ENCODE peak calls at places on chromosomes 1 and 21, in ten cellular contexts. V is fibroblast of lung, L is AG04450, T is upper lobe of right lung, W is WTC11, S is mammary epithelial cell, N is neural crest cell, H is HL-60, K is HCT116, Z is psoas muscle. M is an unnamed sample.

GRCh38 chr1:154433161-154433681 is 28.1 kb downstream of the IL6R start:
- DNase-seq in L (no peak), K (peak; percentile 82), H (no peak), S (peak; percentile 98), Z (peak; percentile 49), W (no peak), V (peak; percentile 28), N (no peak), T (no peak), M (peak; percentile 86)

GRCh38 chr1:24318988-24319863 is at the start of gene GRHL3:
- DNase-seq in Z (no peak), K (peak; percentile 46), S (peak; percentile 98), L (no peak), H (no peak), W (peak; percentile 90), T (peak; percentile 67), V (no peak), N (no peak), M (no peak)

GRCh38 chr1:153652795-153653507 is 5.6 kb upstream of the SNAPIN start:
- DNase-seq in W (no peak), N (no peak), L (no peak), H (no peak), Z (no peak), V (peak; percentile 21), K (no peak), T (no peak), S (peak; percentile 67), M (no peak)

GRCh38 chr1:210117681-210118170 is 114.9 kb upstream of the SERTAD4 start:
- DNase-seq in T (no peak), S (no peak), N (no peak), K (no peak), V (no peak), Z (no peak), L (no peak), H (no peak), W (no peak), M (no peak)

GRCh38 chr1:70083519-70083918 is 121.9 kb downstream of the LRRC40 start:
- DNase-seq in N (no peak), S (no peak), Z (no peak), K (no peak), T (no peak), W (no peak), L (no peak), H (peak; percentile 61), V (no peak), M (no peak)

GRCh38 chr1:114153051-114153620 is 533 bp downstream of the SYT6 start:
- DNase-seq in S (no peak), Z (no peak), K (no peak), L (no peak), V (no peak), T (no peak), H (no peak), W (no peak), N (peak; percentile 20), M (no peak)

GRCh38 chr1:20732071-20732587 is 374 bp downstream of the SH2D5 start:
- DNase-seq in K (no peak), H (no peak), T (peak; percentile 78), W (peak; percentile 86), N (peak; percentile 63), Z (peak; percentile 48), V (peak; percentile 51), L (peak; percentile 44), S (peak; percentile 74), M (peak; percentile 88)

GRCh38 chr1:55318111-55318817 is 103.1 kb upstream of the USP24 start:
- DNase-seq in T (no peak), Z (no peak), W (no peak), V (peak; percentile 39), S (no peak), K (no peak), N (no peak), H (no peak), L (no peak), M (no peak)

GRCh38 chr1:89622895-89623294 is 10.0 kb upstream of the LRRC8C start:
- DNase-seq in W (no peak), N (no peak), T (no peak), L (no peak), S (no peak), V (peak; percentile 58), H (no peak), K (no peak), Z (no peak), M (no peak)

GRCh38 chr1:108316545-108316944 is 72.7 kb upstream of the NBPF4 start:
- DNase-seq in L (no peak), S (peak; percentile 9), V (peak; percentile 12), T (no peak), H (no peak), W (no peak), N (no peak), Z (no peak), K (peak; percentile 15), M (no peak)

GRCh38 chr21:36518883-36519492 is 39.1 kb upstream of the CLDN14 start:
- DNase-seq in W (no peak), S (no peak), Z (no peak), N (no peak), H (no peak), T (no peak), V (no peak), L (no peak), K (no peak), M (no peak)

GRCh38 chr21:36517366-36518075 is 37.6 kb upstream of the CLDN14 start:
- DNase-seq in K (no peak), L (no peak), T (no peak), V (no peak), S (no peak), Z (no peak), H (no peak), N (no peak), W (no peak), M (no peak)

GRCh38 chr21:36526104-36526503 is 46.2 kb upstream of the CLDN14 start:
- DNase-seq in W (no peak), T (no peak), K (no peak), V (no peak), Z (no peak), S (no peak), N (no peak), L (no peak), H (no peak), M (no peak)

GRCh38 chr21:36524477-36524876 is 44.6 kb upstream of the CLDN14 start:
- DNase-seq in L (no peak), Z (no peak), N (no peak), V (no peak), H (no peak), K (no peak), S (no peak), W (no peak), T (no peak), M (no peak)

DNA sequence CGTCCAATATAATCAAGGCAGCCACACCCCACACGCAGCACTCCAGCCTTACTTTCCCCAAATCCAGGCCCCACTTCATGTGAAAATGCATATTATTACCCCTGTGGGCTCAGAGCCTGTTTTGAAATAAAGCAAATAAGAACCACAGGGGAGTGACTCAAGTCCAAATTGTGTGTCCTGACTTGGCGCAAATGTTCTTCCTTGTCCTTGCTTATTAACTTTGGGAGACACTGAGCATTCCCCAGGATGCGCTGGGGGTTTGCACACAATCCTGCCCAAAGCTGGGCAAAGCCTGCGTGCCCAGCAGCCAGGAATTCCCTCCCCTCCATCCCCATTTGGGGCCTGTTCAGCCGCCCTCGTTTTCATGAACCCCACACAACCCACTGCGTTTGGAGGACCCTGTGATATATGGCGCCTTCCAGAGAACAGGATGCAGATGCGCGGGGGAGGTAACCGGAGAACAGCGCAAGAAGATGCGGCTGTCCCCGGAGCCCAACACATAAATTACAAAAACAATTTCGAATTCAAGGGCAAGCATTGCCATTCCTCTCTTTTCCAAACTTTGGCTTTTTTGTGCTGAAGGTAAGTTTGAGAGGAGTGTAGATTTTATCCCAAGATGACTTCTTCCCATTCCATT is 42.4 kb upstream of the CLDN14 start:
- DNase-seq in L (no peak), H (no peak), T (no peak), N (no peak), W (no peak), V (no peak), K (no peak), Z (no peak), S (no peak), M (no peak)
- TF ChIP-seq CTCF in L (no peak), H (no peak), T (no peak), N (no peak), W (no peak), V (no peak), K (no peak), Z (no peak), S (no peak), M (no peak)

GRCh38 chr1:161175771-161176453 is 1.4 kb downstream of the B4GALT3 start:
- DNase-seq in K (no peak), V (no peak), T (no peak), Z (no peak), H (no peak), L (no peak), W (no peak), S (no peak), N (no peak), M (no peak)

GRCh38 chr1:161177936-161178244 is 583 bp upstream of the B4GALT3 start:
- DNase-seq in T (no peak), Z (no peak), S (no peak), W (no peak), L (no peak), K (no peak), H (no peak), V (no peak), N (no peak), M (no peak)

GRCh38 chr1:161179698-161180097 is 2.4 kb upstream of the B4GALT3 start:
- DNase-seq in S (no peak), K (no peak), H (no peak), N (no peak), W (no peak), V (no peak), T (peak; percentile 9), L (no peak), Z (no peak), M (no peak)

GRCh38 chr1:161176468-161177111 is 717 bp downstream of the B4GALT3 start:
- DNase-seq in T (no peak), N (no peak), Z (no peak), L (no peak), W (no peak), K (no peak), S (no peak), V (no peak), H (no peak), M (no peak)

GRCh38 chr1:161177112-161177935 is at the start of gene B4GALT3:
- DNase-seq in N (peak; percentile 96), K (peak; percentile 65), T (peak; percentile 96), H (peak; percentile 89), Z (peak; percentile 91), V (peak; percentile 70), W (peak; percentile 97), S (peak; percentile 76), L (no peak), M (peak; percentile 96)
- TF ChIP-seq CTCF in N (no peak), K (no peak), T (peak; percentile 29), H (no peak), Z (peak; percentile 18), V (no peak), W (no peak), S (peak; percentile 34), L (no peak), M (no peak)

GRCh38 chr1:157399984-157400382 is 152.3 kb downstream of the FCRL5 start:
- DNase-seq in K (no peak), W (no peak), L (no peak), V (no peak), N (no peak), S (no peak), T (no peak), Z (no peak), H (peak; percentile 14), M (no peak)
- TF ChIP-seq CTCF in K (no peak), W (no peak), L (no peak), V (no peak), N (no peak), S (no peak), T (no peak), Z (no peak), H (no peak), M (no peak)

GRCh38 chr21:38384246-38384576 is 114.1 kb downstream of the ERG start:
- DNase-seq in S (no peak), T (no peak), L (no peak), V (no peak), K (no peak), W (no peak), H (peak; percentile 66), Z (no peak), N (no peak), M (no peak)
- TF ChIP-seq CTCF in S (no peak), T (no peak), L (no peak), V (no peak), K (no peak), W (no peak), H (no peak), Z (no peak), N (no peak), M (no peak)